ENCODE peak calls at places on chromosomes 2 and 18, in four cellular contexts. M is HepG2, E is upper lobe of left lung, C is A549. Z is an unnamed sample.

GRCh38 chr2:193695367-193695766 is 1500.6 kb upstream of the TMEFF2 start:
- ATAC-seq in M (peak), E (no peak), C (peak), Z (no peak)

GRCh38 chr2:98012561-98012979 is 16.8 kb upstream of the TMEM131 start:
- ATAC-seq in M (no peak), E (no peak), C (no peak), Z (no peak)

GRCh38 chr2:210792000-210792399 is 235.6 kb downstream of the CPS1 start:
- ATAC-seq in M (no peak), E (no peak), C (no peak), Z (no peak)

GRCh38 chr2:237591021-237591370 is 462 bp upstream of the RAB17 start:
- ATAC-seq in M (peak), E (peak), C (peak), Z (no peak)

GRCh38 chr18:9818423-9818734 is 67.4 kb upstream of the TXNDC2 start:
- ATAC-seq in M (no peak), E (no peak), C (no peak), Z (no peak)

GRCh38 chr2:205660521-205661124 is 21.7 kb upstream of the NRP2 start:
- ATAC-seq in M (no peak), E (no peak), C (peak), Z (peak)

GRCh38 chr2:73822991-73823390 is 5.8 kb upstream of the STAMBP start:
- ATAC-seq in M (no peak), E (no peak), C (no peak), Z (no peak)

GRCh38 chr2:12197133-12197532 is 450.7 kb downstream of the LPIN1 start:
- ATAC-seq in M (no peak), E (no peak), C (no peak), Z (no peak)

GRCh38 chr2:45145073-45145899 is 136.0 kb upstream of the SIX2 start:
- ATAC-seq in M (no peak), E (no peak), C (no peak), Z (no peak)

GRCh38 chr2:20179755-20180594 is 45.0 kb downstream of the SDC1 start:
- ATAC-seq in M (peak), E (peak), C (peak), Z (no peak)

GRCh38 chr2:149490296-149490695 is 97.3 kb downstream of the MMADHC start:
- ATAC-seq in M (no peak), E (no peak), C (peak), Z (no peak)

GRCh38 chr18:74507120-74507881 is 11.1 kb downstream of the CNDP2 start:
- ATAC-seq in M (no peak), E (peak), C (no peak), Z (no peak)

GRCh38 chr2:17589406-17590035 is 49.0 kb downstream of the VSNL1 start:
- ATAC-seq in M (no peak), E (no peak), C (no peak), Z (no peak)

GRCh38 chr2:39513641-39514094 is 76.6 kb upstream of the MAP4K3 start:
- ATAC-seq in M (peak), E (peak), C (peak), Z (peak)

GRCh38 chr2:14194233-14194632 is 438.3 kb upstream of the LRATD1 start:
- ATAC-seq in M (no peak), E (no peak), C (no peak), Z (no peak)

GRCh38 chr2:190911813-190912212 is 31.2 kb downstream of the GLS start:
- ATAC-seq in M (no peak), E (no peak), C (peak), Z (no peak)

GRCh38 chr18:79355433-79356335 is 40.0 kb upstream of the NFATC1 start:
- ATAC-seq in M (no peak), E (peak), C (no peak), Z (no peak)

GRCh38 chr2:232838406-232838874 is 31.6 kb upstream of the SNORC start:
- ATAC-seq in M (no peak), E (no peak), C (no peak), Z (no peak)

GRCh38 chr2:222733846-222734689 is 62.6 kb downstream of the MOGAT1 start:
- ATAC-seq in M (peak), E (no peak), C (no peak), Z (no peak)

GRCh38 chr2:14255135-14255820 is 377.2 kb upstream of the LRATD1 start:
- ATAC-seq in M (peak), E (no peak), C (no peak), Z (no peak)

GRCh38 chr18:62634991-62635630 is 80.2 kb upstream of the PHLPP1 start:
- ATAC-seq in M (no peak), E (peak), C (no peak), Z (no peak)

GRCh38 chr18:2654828-2655152 is 736 bp upstream of the SMCHD1 start:
- ATAC-seq in M (no peak), E (peak), C (no peak), Z (no peak)

GRCh38 chr2:109384308-109385271 is 229.2 kb downstream of the SEPTIN10 start:
- ATAC-seq in M (no peak), E (no peak), C (no peak), Z (no peak)

GRCh38 chr2:195319112-195319460 is 337.9 kb upstream of the SLC39A10 start:
- ATAC-seq in M (peak), E (peak), C (peak), Z (no peak)

GRCh38 chr18:63063171-63063570 is 256.4 kb downstream of the BCL2 start:
- ATAC-seq in M (no peak), E (no peak), C (no peak), Z (no peak)

GRCh38 chr2:160367887-160368286 is 125.7 kb downstream of the RBMS1 start:
- ATAC-seq in M (no peak), E (no peak), C (no peak), Z (no peak)

GRCh38 chr18:77017355-77017754 is 115.2 kb downstream of the MBP start:
- ATAC-seq in M (no peak), E (no peak), C (no peak), Z (no peak)

GRCh38 chr2:134205087-134205486 is 48.8 kb upstream of the MGAT5 start:
- ATAC-seq in M (no peak), E (no peak), C (no peak), Z (no peak)
- H3K27ac ChIP-seq in M (no peak), E (peak), C (no peak), Z (no peak)

GRCh38 chr2:201235865-201236811 is 24.2 kb upstream of the CASP8 start:
- ATAC-seq in M (peak), E (peak), C (peak), Z (peak)

GRCh38 chr2:201234167-201235139 is 25.9 kb upstream of the CASP8 start:
- ATAC-seq in M (peak), E (no peak), C (peak), Z (no peak)

GRCh38 chr2:201233192-201234166 is 26.9 kb upstream of the CASP8 start:
- ATAC-seq in M (peak), E (peak), C (peak), Z (peak)

GRCh38 chr2:201228912-201229290 is 31.4 kb upstream of the CASP8 start:
- ATAC-seq in M (no peak), E (no peak), C (no peak), Z (no peak)

DNA sequence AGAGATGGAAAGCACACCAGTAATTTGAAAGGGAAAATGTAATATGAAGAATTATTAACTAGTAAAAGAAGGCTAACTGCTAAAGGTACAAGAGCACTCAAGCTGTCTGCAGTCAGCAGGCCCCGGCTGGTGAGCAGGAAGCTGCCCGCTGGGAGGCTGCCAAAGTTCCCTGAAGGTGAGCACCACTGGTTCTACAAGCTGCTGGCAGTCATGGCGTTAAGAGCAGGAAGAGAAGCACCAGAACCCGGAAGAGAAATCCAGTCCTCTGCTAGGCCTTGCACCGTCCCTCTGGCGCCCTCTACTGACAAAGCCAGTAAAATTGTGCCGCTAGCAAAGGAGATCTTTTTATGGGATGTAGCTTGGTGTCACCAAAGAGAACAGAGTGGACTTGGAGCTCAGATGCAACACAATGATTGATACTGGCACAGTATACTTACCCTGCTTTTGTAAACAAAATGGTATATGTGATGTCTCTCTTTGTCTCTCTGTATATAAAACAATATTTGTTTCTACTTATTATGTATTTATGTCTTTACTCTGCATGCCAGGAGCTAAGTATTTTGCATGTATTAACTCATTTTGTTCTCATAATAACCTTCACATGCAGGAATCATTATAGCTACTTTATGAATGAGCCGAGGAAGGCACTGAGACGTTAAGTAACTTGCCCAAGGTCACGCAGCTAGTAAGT is 28.1 kb upstream of the CASP8 start:
- ATAC-seq in M (peak), E (peak), C (peak), Z (peak)
- TF ChIP-seq EP300 in M (no peak), E (peak), C (no peak), Z (no peak)

GRCh38 chr2:74843371-74844298 is 9.7 kb downstream of the HK2 start:
- ATAC-seq in M (peak), E (no peak), C (no peak), Z (peak)
- H3K27ac ChIP-seq in M (peak), E (peak), C (peak), Z (peak)

DNA sequence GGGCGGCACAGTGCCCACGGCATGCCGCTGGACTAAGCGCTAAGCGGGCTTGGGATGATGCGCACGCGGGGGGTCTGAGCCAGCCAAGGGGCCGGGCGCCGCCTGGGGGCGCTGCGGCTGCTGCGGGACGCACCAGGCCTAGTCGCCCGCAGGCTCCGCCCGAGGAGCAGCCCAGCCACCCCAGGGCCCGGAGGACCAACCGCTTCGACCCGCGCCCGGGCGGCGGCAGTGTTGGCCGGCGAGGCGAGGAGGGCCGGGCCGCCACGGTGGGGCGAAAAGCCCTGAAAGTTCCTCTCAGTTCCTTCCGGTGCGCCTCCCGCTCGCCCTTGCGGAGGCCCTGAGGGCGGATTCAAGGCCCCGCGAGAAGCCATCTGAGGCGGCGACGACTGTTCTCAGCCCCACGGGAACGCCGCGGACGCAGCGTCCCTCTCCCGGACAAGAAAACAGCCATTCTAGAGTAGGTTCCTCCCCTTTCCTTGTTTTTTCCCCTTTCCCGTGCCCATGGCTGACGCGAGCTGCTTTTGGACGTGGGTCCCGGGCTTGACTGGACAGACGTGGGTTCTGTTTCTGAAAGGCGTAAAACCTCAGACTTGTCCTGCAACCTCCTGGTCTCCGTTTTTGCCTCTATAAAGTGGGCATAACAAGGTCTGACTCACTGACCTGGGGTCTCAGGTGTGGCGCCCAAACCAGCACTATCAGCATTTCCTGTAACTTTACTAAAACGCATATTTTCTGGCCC is at the start of gene ANKAR:
- ATAC-seq in M (peak), E (peak), C (peak), Z (peak)
- TF ChIP-seq EP300 in M (no peak), E (no peak), C (no peak), Z (no peak)

GRCh38 chr2:130890941-130891669 is 54.4 kb downstream of the ARHGEF4 start:
- ATAC-seq in M (no peak), E (no peak), C (peak), Z (no peak)
- H3K27ac ChIP-seq in M (no peak), E (no peak), C (no peak), Z (no peak)

DNA sequence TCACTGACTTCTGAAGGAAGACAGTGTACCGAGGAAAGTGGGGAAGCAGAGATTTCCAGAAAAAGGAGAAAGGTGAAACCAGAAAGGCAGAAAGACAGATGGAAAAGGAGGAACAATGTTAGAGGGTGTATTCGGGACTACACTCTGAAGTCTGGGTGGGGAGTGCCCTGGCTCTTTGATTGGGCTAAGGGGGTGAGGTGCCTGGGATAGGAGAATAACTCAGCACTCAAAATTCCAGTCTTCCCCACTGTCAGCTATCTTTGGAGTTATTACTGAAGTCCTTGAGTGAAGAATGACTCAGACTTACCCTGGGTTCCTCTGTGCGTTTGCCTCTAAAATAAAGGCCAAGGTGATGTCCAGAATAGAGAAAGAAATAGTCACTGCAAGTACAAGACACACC is 151.8 kb upstream of the SERPINE2 start:
- ATAC-seq in M (no peak), E (no peak), C (peak), Z (no peak)
- TF ChIP-seq EP300 in M (no peak), E (no peak), C (no peak), Z (no peak)

GRCh38 chr2:9003616-9004337 is at the start of gene MBOAT2:
- ATAC-seq in M (peak), E (peak), C (peak), Z (peak)

GRCh38 chr2:9001778-9002177 is 1.7 kb downstream of the MBOAT2 start:
- ATAC-seq in M (no peak), E (no peak), C (no peak), Z (no peak)

GRCh38 chr2:9002313-9002636 is 1.2 kb downstream of the MBOAT2 start:
- ATAC-seq in M (no peak), E (no peak), C (no peak), Z (no peak)

GRCh38 chr2:9003366-9003615 is 193 bp downstream of the MBOAT2 start:
- ATAC-seq in M (no peak), E (no peak), C (no peak), Z (no peak)

DNA sequence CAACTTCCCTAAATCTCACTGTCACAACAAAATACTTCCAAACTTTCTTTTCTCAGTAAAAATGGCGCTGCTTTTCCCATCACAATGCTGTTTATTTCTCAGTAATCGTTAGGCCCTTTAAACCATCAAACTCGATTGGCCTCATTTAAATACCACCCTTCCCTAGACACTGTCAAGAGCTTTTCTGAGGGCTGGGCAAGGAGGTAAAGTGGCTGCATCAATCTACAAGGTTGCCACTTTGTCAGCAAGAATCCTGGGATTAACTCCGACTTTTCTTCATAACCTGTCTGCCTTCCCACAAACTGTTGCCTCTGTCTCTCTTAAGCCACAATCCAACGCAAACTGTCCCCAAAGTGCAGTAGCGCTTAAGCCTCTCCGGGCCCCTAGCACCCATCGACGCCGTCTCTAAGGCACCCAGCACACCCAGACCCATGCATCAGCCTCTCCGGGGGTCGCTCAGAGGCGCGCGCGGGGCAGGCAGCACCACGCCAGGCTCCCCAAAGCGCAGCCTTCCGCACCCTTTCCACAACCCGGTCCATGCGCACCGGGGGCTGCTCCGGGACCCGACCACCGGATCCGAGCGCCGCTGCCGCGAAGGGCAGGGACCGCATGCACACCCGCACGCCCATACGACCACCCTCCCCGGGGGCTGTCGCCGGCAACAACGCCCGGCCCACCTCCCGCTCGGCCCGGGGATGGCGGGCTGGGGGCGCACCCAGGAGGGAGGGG is 683 bp downstream of the MBOAT2 start:
- ATAC-seq in M (peak), E (peak), C (peak), Z (no peak)
- H3K27ac ChIP-seq in M (no peak), E (peak), C (peak), Z (peak)